ENCODE peak calls at places on chromosome 19, in seven cellular contexts. One of them, this sample, is unnamed.

GRCh38 chr19:16584825-16585801 is 12.9 kb upstream of the SLC35E1 start:
- DNase-seq in ovary: no peak
- DNase-seq in IMR-90: no peak
- DNase-seq in osteoblast: peak
- DNase-seq in mammary epithelial cell: no peak
- DNase-seq in kidney epithelial cell: no peak
- DNase-seq in tibial nerve: no peak
- DNase-seq in this sample: no peak

GRCh38 chr19:39996218-39996810 is 546 bp upstream of the ZNF546 start:
- DNase-seq in ovary: no peak
- DNase-seq in IMR-90: peak
- DNase-seq in osteoblast: peak
- DNase-seq in mammary epithelial cell: peak
- DNase-seq in kidney epithelial cell: peak
- DNase-seq in tibial nerve: no peak
- DNase-seq in this sample: no peak

GRCh38 chr19:16940626-16941025 is 51.8 kb downstream of the F2RL3 start:
- DNase-seq in ovary: no peak
- DNase-seq in IMR-90: no peak
- DNase-seq in osteoblast: no peak
- DNase-seq in mammary epithelial cell: no peak
- DNase-seq in kidney epithelial cell: no peak
- DNase-seq in tibial nerve: no peak
- DNase-seq in this sample: no peak

GRCh38 chr19:33887891-33888290 is 91.2 kb downstream of the KCTD15 start:
- DNase-seq in ovary: no peak
- DNase-seq in IMR-90: no peak
- DNase-seq in osteoblast: no peak
- DNase-seq in mammary epithelial cell: no peak
- DNase-seq in kidney epithelial cell: no peak
- DNase-seq in tibial nerve: no peak
- DNase-seq in this sample: no peak

GRCh38 chr19:50506700-50507099 is 4.3 kb downstream of the JOSD2 start:
- DNase-seq in ovary: no peak
- DNase-seq in IMR-90: no peak
- DNase-seq in osteoblast: no peak
- DNase-seq in mammary epithelial cell: no peak
- DNase-seq in kidney epithelial cell: no peak
- DNase-seq in tibial nerve: no peak
- DNase-seq in this sample: no peak

GRCh38 chr19:55451163-55451521 is 8.0 kb upstream of the SHISA7 start:
- DNase-seq in ovary: no peak
- DNase-seq in IMR-90: no peak
- DNase-seq in osteoblast: no peak
- DNase-seq in mammary epithelial cell: no peak
- DNase-seq in kidney epithelial cell: no peak
- DNase-seq in tibial nerve: no peak
- DNase-seq in this sample: no peak

GRCh38 chr19:58326501-58326913 is 287 bp upstream of the ZSCAN22 start:
- DNase-seq in ovary: no peak
- DNase-seq in IMR-90: no peak
- DNase-seq in osteoblast: no peak
- DNase-seq in mammary epithelial cell: no peak
- DNase-seq in kidney epithelial cell: no peak
- DNase-seq in tibial nerve: no peak
- DNase-seq in this sample: no peak

GRCh38 chr19:5339470-5339949 is 1.1 kb downstream of the PTPRS start:
- DNase-seq in ovary: no peak
- DNase-seq in IMR-90: no peak
- DNase-seq in osteoblast: peak
- DNase-seq in mammary epithelial cell: no peak
- DNase-seq in kidney epithelial cell: no peak
- DNase-seq in tibial nerve: no peak
- DNase-seq in this sample: no peak

GRCh38 chr19:12806242-12807131 is at the start of gene RNASEH2A:
- DNase-seq in ovary: peak
- DNase-seq in IMR-90: peak
- DNase-seq in osteoblast: peak
- DNase-seq in mammary epithelial cell: peak
- DNase-seq in kidney epithelial cell: peak
- DNase-seq in tibial nerve: peak
- DNase-seq in this sample: no peak

GRCh38 chr19:35996777-35997176 is 1.8 kb downstream of the SDHAF1 start:
- DNase-seq in ovary: no peak
- DNase-seq in IMR-90: no peak
- DNase-seq in osteoblast: peak
- DNase-seq in mammary epithelial cell: no peak
- DNase-seq in kidney epithelial cell: no peak
- DNase-seq in tibial nerve: no peak
- DNase-seq in this sample: no peak
- H3K4me3 ChIP-seq in ovary: no peak
- H3K4me3 ChIP-seq in IMR-90: no peak
- H3K4me3 ChIP-seq in osteoblast: no peak
- H3K4me3 ChIP-seq in mammary epithelial cell: no peak
- H3K4me3 ChIP-seq in kidney epithelial cell: no peak
- H3K4me3 ChIP-seq in tibial nerve: no peak
- H3K4me3 ChIP-seq in this sample: no peak

GRCh38 chr19:639251-640155 is at the start of gene FGF22:
- DNase-seq in ovary: peak
- DNase-seq in IMR-90: peak
- DNase-seq in osteoblast: peak
- DNase-seq in mammary epithelial cell: peak
- DNase-seq in kidney epithelial cell: no peak
- DNase-seq in tibial nerve: peak
- DNase-seq in this sample: no peak
- TF ChIP-seq CTCF in ovary: no peak
- TF ChIP-seq CTCF in IMR-90: no peak
- TF ChIP-seq CTCF in osteoblast: no peak
- TF ChIP-seq CTCF in mammary epithelial cell: no peak
- TF ChIP-seq CTCF in kidney epithelial cell: no peak
- TF ChIP-seq CTCF in tibial nerve: no peak
- TF ChIP-seq CTCF in this sample: no peak

GRCh38 chr19:41189425-41190065 is 3.5 kb upstream of the CYP2S1 start:
- DNase-seq in ovary: no peak
- DNase-seq in IMR-90: no peak
- DNase-seq in osteoblast: no peak
- DNase-seq in mammary epithelial cell: no peak
- DNase-seq in kidney epithelial cell: no peak
- DNase-seq in tibial nerve: no peak
- DNase-seq in this sample: no peak
- H3K4me3 ChIP-seq in ovary: no peak
- H3K4me3 ChIP-seq in IMR-90: no peak
- H3K4me3 ChIP-seq in osteoblast: no peak
- H3K4me3 ChIP-seq in mammary epithelial cell: no peak
- H3K4me3 ChIP-seq in kidney epithelial cell: no peak
- H3K4me3 ChIP-seq in tibial nerve: no peak
- H3K4me3 ChIP-seq in this sample: no peak

DNA sequence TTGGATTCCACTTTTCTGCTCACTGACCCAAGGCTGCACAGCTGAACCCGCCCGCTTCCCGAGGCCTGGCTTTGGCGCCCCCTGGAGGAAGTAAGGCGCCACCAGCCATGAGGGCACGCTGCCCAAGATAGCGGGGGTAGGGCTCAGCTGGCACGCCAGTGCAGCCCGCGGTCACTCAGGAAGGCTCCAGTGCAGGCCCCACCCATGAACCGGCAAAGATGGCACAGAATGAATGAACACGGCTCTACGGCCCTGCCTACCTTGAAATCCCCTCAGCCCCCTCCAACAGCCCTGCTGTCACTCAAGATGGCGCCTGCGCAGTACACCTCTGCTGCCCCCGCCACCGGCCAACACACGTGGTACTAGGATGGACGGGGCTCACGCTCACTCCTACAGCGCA is 3.0 kb downstream of the PEG3 start:
- DNase-seq in ovary: peak
- DNase-seq in IMR-90: no peak
- DNase-seq in osteoblast: no peak
- DNase-seq in mammary epithelial cell: peak
- DNase-seq in kidney epithelial cell: peak
- DNase-seq in tibial nerve: peak
- DNase-seq in this sample: no peak
- TF ChIP-seq CTCF in ovary: no peak
- TF ChIP-seq CTCF in IMR-90: no peak
- TF ChIP-seq CTCF in osteoblast: no peak
- TF ChIP-seq CTCF in mammary epithelial cell: no peak
- TF ChIP-seq CTCF in kidney epithelial cell: peak
- TF ChIP-seq CTCF in tibial nerve: peak
- TF ChIP-seq CTCF in this sample: no peak

DNA sequence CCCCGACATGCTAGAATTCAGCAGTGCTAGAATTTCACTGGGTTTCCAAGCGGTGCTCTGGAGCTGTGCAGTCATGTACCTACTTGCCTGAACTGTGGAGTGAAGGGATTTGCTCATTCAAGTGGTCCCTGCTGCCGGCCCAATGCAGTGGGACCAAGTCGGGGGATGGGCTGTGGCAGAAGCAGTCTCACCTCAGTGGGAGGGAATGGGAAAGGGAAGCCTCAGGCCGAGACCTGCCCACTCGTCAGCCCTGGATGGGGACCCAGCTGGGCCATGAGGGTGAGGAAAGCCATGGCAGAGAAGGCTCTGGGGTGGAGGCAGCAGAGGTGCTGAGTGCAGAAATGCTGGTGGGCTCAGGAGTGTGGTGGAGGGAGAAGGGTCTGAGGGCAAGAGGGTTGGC is 14.9 kb downstream of the KLHL26 start:
- DNase-seq in ovary: no peak
- DNase-seq in IMR-90: no peak
- DNase-seq in osteoblast: peak
- DNase-seq in mammary epithelial cell: no peak
- DNase-seq in kidney epithelial cell: no peak
- DNase-seq in tibial nerve: no peak
- DNase-seq in this sample: no peak
- H3K4me3 ChIP-seq in ovary: no peak
- H3K4me3 ChIP-seq in IMR-90: no peak
- H3K4me3 ChIP-seq in osteoblast: no peak
- H3K4me3 ChIP-seq in mammary epithelial cell: no peak
- H3K4me3 ChIP-seq in kidney epithelial cell: no peak
- H3K4me3 ChIP-seq in tibial nerve: no peak
- H3K4me3 ChIP-seq in this sample: no peak

DNA sequence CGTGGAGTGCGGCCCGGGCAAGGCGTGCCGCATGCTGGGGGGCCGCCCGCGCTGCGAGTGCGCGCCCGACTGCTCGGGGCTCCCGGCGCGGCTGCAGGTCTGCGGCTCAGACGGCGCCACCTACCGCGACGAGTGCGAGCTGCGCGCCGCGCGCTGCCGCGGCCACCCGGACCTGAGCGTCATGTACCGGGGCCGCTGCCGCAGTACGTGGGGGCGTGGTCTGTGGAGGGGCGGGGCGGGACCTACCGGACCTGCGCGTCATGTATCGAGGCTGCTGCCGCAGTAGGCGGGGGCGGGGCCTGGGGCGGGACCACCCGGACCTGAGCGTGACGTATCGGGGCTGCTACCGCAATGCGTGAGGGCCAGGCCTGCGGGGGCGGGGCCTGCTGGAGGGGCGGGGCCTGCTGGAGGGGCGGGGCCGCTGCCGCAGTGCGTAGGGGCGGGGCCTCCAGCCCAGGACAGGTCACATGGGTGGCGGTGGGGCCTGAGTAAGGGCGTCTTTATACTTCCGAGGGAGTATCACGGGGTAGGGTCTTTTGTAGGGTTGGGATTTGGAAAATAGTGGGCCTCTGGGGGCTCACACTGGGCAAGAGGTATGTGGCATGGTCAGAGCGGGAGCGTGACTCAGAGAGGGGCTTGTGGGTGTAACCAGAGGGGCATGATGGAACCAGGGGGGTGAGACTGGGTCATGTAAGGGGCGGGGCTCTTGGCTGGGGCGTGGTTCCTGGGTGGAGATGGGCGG is 4.3 kb downstream of the FSTL3 start:
- DNase-seq in ovary: peak
- DNase-seq in IMR-90: peak
- DNase-seq in osteoblast: peak
- DNase-seq in mammary epithelial cell: peak
- DNase-seq in kidney epithelial cell: peak
- DNase-seq in tibial nerve: peak
- DNase-seq in this sample: peak
- TF ChIP-seq CTCF in ovary: peak
- TF ChIP-seq CTCF in IMR-90: peak
- TF ChIP-seq CTCF in osteoblast: peak
- TF ChIP-seq CTCF in mammary epithelial cell: peak
- TF ChIP-seq CTCF in kidney epithelial cell: no peak
- TF ChIP-seq CTCF in tibial nerve: peak
- TF ChIP-seq CTCF in this sample: peak

GRCh38 chr19:41192574-41193419 is at the start of gene CYP2S1:
- DNase-seq in ovary: no peak
- DNase-seq in IMR-90: peak
- DNase-seq in osteoblast: peak
- DNase-seq in mammary epithelial cell: peak
- DNase-seq in kidney epithelial cell: no peak
- DNase-seq in tibial nerve: no peak
- DNase-seq in this sample: no peak
- H3K4me3 ChIP-seq in ovary: no peak
- H3K4me3 ChIP-seq in IMR-90: peak
- H3K4me3 ChIP-seq in osteoblast: no peak
- H3K4me3 ChIP-seq in mammary epithelial cell: peak
- H3K4me3 ChIP-seq in kidney epithelial cell: peak
- H3K4me3 ChIP-seq in tibial nerve: peak
- H3K4me3 ChIP-seq in this sample: peak

DNA sequence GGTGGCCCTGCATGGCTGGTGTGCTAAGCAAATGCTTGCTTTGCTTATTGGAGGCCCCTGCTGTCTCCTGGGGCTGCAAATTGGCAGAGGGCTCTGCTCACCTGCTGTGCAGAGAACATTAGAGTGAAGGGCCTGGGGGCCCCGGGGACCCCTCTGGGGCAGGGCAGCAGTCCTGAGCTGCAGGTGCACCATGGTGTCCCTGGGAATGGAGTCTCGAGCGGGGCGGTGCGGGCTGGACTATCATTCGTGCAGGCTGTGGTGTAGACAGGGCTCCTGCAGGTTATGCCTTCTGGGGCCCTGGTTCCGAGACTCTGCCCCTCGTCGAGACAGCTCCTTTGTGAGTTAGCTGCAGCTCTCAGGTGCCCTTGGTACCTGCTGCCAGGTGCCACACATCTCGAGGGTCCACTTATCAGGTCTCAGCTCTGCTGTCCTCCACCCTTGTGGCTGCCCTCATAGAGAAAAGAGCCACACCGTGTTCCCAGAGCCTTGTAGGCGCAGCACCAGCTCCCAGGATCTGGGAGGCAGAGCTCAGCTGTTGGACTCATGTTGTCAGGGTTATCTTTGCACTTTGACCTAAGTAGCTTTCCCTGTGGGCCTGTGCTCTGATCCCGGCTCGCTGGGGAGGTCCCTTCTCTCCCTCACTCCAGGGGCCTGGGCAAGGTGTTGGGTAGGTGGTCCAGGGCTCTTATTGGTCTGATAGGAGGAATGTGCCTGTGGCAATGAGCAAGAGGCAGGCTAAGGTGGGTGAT is 58.0 kb upstream of the ZNF536 start:
- DNase-seq in ovary: no peak
- DNase-seq in IMR-90: no peak
- DNase-seq in osteoblast: no peak
- DNase-seq in mammary epithelial cell: no peak
- DNase-seq in kidney epithelial cell: no peak
- DNase-seq in tibial nerve: peak
- DNase-seq in this sample: no peak
- TF ChIP-seq CTCF in ovary: no peak
- TF ChIP-seq CTCF in IMR-90: no peak
- TF ChIP-seq CTCF in osteoblast: no peak
- TF ChIP-seq CTCF in mammary epithelial cell: no peak
- TF ChIP-seq CTCF in kidney epithelial cell: no peak
- TF ChIP-seq CTCF in tibial nerve: no peak
- TF ChIP-seq CTCF in this sample: no peak